ENCODE peak calls at places on chromosomes 5 and 9, in nine cellular contexts. H, T, I, Y, X, B, A, Z and G are unnamed samples.

GRCh38 chr9:27622688-27623340 is 49.5 kb upstream of the C9orf72 start:
- DNase-seq in H (no peak), T (no peak), I (no peak), Y (no peak), X (no peak), B (no peak), A (no peak), Z (no peak), G (no peak)

GRCh38 chr9:133005957-133006356 is 24.8 kb upstream of the GTF3C5 start:
- DNase-seq in H (no peak), T (no peak), I (no peak), Y (no peak), X (no peak), B (no peak), A (no peak), Z (no peak), G (no peak)

GRCh38 chr9:79667716-79668458 is 96.1 kb downstream of the TLE4 start:
- DNase-seq in H (no peak), T (no peak), I (no peak), Y (no peak), X (no peak), B (no peak), A (no peak), Z (no peak), G (no peak)

GRCh38 chr5:171475551-171476035 is 56.1 kb downstream of the FGF18 start:
- DNase-seq in H (no peak), T (no peak), I (no peak), Y (no peak), X (no peak), B (no peak), A (no peak), Z (no peak), G (no peak)

GRCh38 chr5:68329554-68329953 is 114.0 kb downstream of the PIK3R1 start:
- DNase-seq in H (no peak), T (no peak), I (peak), Y (no peak), X (no peak), B (no peak), A (no peak), Z (no peak), G (no peak)

GRCh38 chr5:141560725-141561483 is 57.9 kb downstream of the DIAPH1 start:
- DNase-seq in H (no peak), T (peak), I (peak), Y (peak), X (no peak), B (peak), A (peak), Z (no peak), G (no peak)

GRCh38 chr5:149406203-149406978 is 27.3 kb upstream of the IL17B start:
- DNase-seq in H (no peak), T (no peak), I (peak), Y (peak), X (no peak), B (peak), A (peak), Z (no peak), G (no peak)

GRCh38 chr5:150560401-150561191 is 52.7 kb downstream of the NDST1 start:
- DNase-seq in H (peak), T (peak), I (peak), Y (peak), X (peak), B (peak), A (peak), Z (peak), G (peak)

GRCh38 chr9:35835216-35835604 is 6.2 kb downstream of the TMEM8B start:
- DNase-seq in H (no peak), T (no peak), I (no peak), Y (no peak), X (no peak), B (peak), A (no peak), Z (no peak), G (no peak)

GRCh38 chr5:98810206-98810605 is 36.7 kb downstream of the RGMB start:
- DNase-seq in H (no peak), T (no peak), I (no peak), Y (no peak), X (no peak), B (no peak), A (no peak), Z (no peak), G (no peak)

GRCh38 chr9:35594471-35594870 is 10.6 kb upstream of the TESK1 start:
- DNase-seq in H (no peak), T (no peak), I (no peak), Y (no peak), X (no peak), B (no peak), A (no peak), Z (no peak), G (no peak)

GRCh38 chr5:150694638-150695037 is 6.2 kb downstream of the RBM22 start:
- DNase-seq in H (no peak), T (no peak), I (peak), Y (no peak), X (no peak), B (no peak), A (no peak), Z (no peak), G (no peak)

GRCh38 chr9:36074870-36075532 is 38.3 kb downstream of the RECK start:
- DNase-seq in H (no peak), T (no peak), I (peak), Y (peak), X (no peak), B (no peak), A (peak), Z (no peak), G (no peak)

GRCh38 chr9:85040806-85041575 is 371.5 kb downstream of the NTRK2 start:
- DNase-seq in H (no peak), T (no peak), I (no peak), Y (no peak), X (no peak), B (no peak), A (no peak), Z (no peak), G (no peak)

GRCh38 chr9:127919253-127919815 is 2.5 kb upstream of the ST6GALNAC4 start:
- DNase-seq in H (no peak), T (no peak), I (peak), Y (peak), X (no peak), B (no peak), A (peak), Z (no peak), G (no peak)

GRCh38 chr9:136437430-136437829 is 2.2 kb downstream of the INPP5E start:
- DNase-seq in H (no peak), T (no peak), I (no peak), Y (peak), X (no peak), B (no peak), A (no peak), Z (no peak), G (no peak)

GRCh38 chr5:177434437-177434836 is 8.0 kb downstream of the GRK6 start:
- DNase-seq in H (no peak), T (no peak), I (no peak), Y (no peak), X (no peak), B (no peak), A (no peak), Z (no peak), G (no peak)

GRCh38 chr5:137345396-137345795 is 153.7 kb downstream of the SPOCK1 start:
- DNase-seq in H (no peak), T (no peak), I (no peak), Y (no peak), X (no peak), B (no peak), A (no peak), Z (no peak), G (no peak)

GRCh38 chr5:75054110-75054930 is 2.0 kb upstream of the GCNT4 start:
- DNase-seq in H (no peak), T (peak), I (peak), Y (no peak), X (no peak), B (peak), A (peak), Z (no peak), G (no peak)

GRCh38 chr9:120532475-120532874 is 47.5 kb downstream of the CDK5RAP2 start:
- DNase-seq in H (no peak), T (no peak), I (peak), Y (peak), X (no peak), B (no peak), A (peak), Z (no peak), G (no peak)

GRCh38 chr9:120528834-120529233 is 51.1 kb downstream of the CDK5RAP2 start:
- DNase-seq in H (no peak), T (no peak), I (no peak), Y (no peak), X (no peak), B (peak), A (no peak), Z (no peak), G (no peak)

GRCh38 chr9:120534266-120534665 is 45.7 kb downstream of the CDK5RAP2 start:
- DNase-seq in H (no peak), T (no peak), I (no peak), Y (no peak), X (no peak), B (no peak), A (no peak), Z (no peak), G (no peak)

GRCh38 chr9:120532891-120533290 is 47.1 kb downstream of the CDK5RAP2 start:
- DNase-seq in H (no peak), T (no peak), I (no peak), Y (no peak), X (no peak), B (no peak), A (no peak), Z (no peak), G (no peak)

GRCh38 chr9:120531683-120532300 is 48.2 kb downstream of the CDK5RAP2 start:
- DNase-seq in H (peak), T (no peak), I (peak), Y (no peak), X (no peak), B (peak), A (no peak), Z (no peak), G (no peak)
- TF ChIP-seq CTCF in H (peak), T (peak), I (peak), Y (peak), X (peak), B (no peak), A (peak), Z (no peak), G (peak)

GRCh38 chr5:72280655-72281069 is 39.4 kb downstream of the MRPS27 start:
- DNase-seq in H (no peak), T (no peak), I (peak), Y (peak), X (no peak), B (no peak), A (no peak), Z (no peak), G (peak)
- TF ChIP-seq CTCF in H (peak), T (peak), I (peak), Y (peak), X (peak), B (peak), A (peak), Z (peak), G (peak)

GRCh38 chr5:57695179-57695578 is 212.6 kb upstream of the ACTBL2 start:
- DNase-seq in H (no peak), T (no peak), I (no peak), Y (no peak), X (no peak), B (no peak), A (no peak), Z (no peak), G (no peak)

GRCh38 chr5:57696906-57697590 is 214.4 kb upstream of the ACTBL2 start:
- DNase-seq in H (no peak), T (no peak), I (no peak), Y (no peak), X (no peak), B (no peak), A (no peak), Z (no peak), G (no peak)

GRCh38 chr5:57698785-57699184 is 216.2 kb upstream of the ACTBL2 start:
- DNase-seq in H (no peak), T (no peak), I (no peak), Y (no peak), X (no peak), B (no peak), A (no peak), Z (no peak), G (no peak)

GRCh38 chr5:57693488-57694305 is 211.1 kb upstream of the ACTBL2 start:
- DNase-seq in H (no peak), T (no peak), I (no peak), Y (no peak), X (no peak), B (no peak), A (no peak), Z (no peak), G (no peak)

GRCh38 chr5:57696005-57696755 is 213.6 kb upstream of the ACTBL2 start:
- DNase-seq in H (no peak), T (no peak), I (no peak), Y (no peak), X (no peak), B (no peak), A (no peak), Z (no peak), G (no peak)
- TF ChIP-seq CTCF in H (no peak), T (no peak), I (no peak), Y (no peak), X (no peak), B (no peak), A (peak), Z (no peak), G (no peak)

GRCh38 chr9:114400219-114400618 is 12.4 kb upstream of the AKNA start:
- DNase-seq in H (no peak), T (no peak), I (no peak), Y (no peak), X (no peak), B (no peak), A (no peak), Z (no peak), G (no peak)

GRCh38 chr9:114396558-114397218 is 8.9 kb upstream of the AKNA start:
- DNase-seq in H (no peak), T (peak), I (no peak), Y (peak), X (no peak), B (peak), A (no peak), Z (no peak), G (no peak)

GRCh38 chr9:114399381-114399780 is 11.6 kb upstream of the AKNA start:
- DNase-seq in H (no peak), T (no peak), I (no peak), Y (no peak), X (no peak), B (no peak), A (no peak), Z (no peak), G (no peak)

GRCh38 chr9:114397219-114397847 is 9.6 kb upstream of the AKNA start:
- DNase-seq in H (no peak), T (no peak), I (no peak), Y (no peak), X (no peak), B (peak), A (no peak), Z (no peak), G (no peak)

GRCh38 chr9:114397848-114398605 is 10.2 kb upstream of the AKNA start:
- DNase-seq in H (peak), T (peak), I (peak), Y (peak), X (peak), B (peak), A (peak), Z (peak), G (peak)
- TF ChIP-seq CTCF in H (no peak), T (no peak), I (no peak), Y (no peak), X (no peak), B (no peak), A (no peak), Z (peak), G (no peak)